ENCODE peak calls at places on chromosomes 4 and X, in ten cellular contexts. One of them, this sample, is unnamed.

GRCh38 chr4:40502220-40502619 is 127.4 kb downstream of the RBM47 start:
- DNase-seq in cardiac muscle cell: no peak
- DNase-seq in uterus: no peak
- DNase-seq in HFFc6: no peak
- DNase-seq in MM.1S: no peak
- DNase-seq in mucosa of descending colon: no peak
- DNase-seq in heart left ventricle: no peak
- DNase-seq in adrenal gland: no peak
- DNase-seq in dorsolateral prefrontal cortex: no peak
- DNase-seq in GM06990: no peak
- DNase-seq in this sample: no peak

GRCh38 chrX:130555341-130555740 is 153.6 kb downstream of the RBMX2 start:
- DNase-seq in MM.1S: no peak
- DNase-seq in cardiac muscle cell: no peak
- DNase-seq in GM06990: no peak
- DNase-seq in dorsolateral prefrontal cortex: no peak
- DNase-seq in adrenal gland: no peak
- DNase-seq in uterus: no peak
- DNase-seq in heart left ventricle: no peak
- DNase-seq in HFFc6: peak
- DNase-seq in mucosa of descending colon: no peak
- DNase-seq in this sample: no peak

GRCh38 chr4:47838445-47838844 is 578 bp upstream of the CORIN start:
- DNase-seq in MM.1S: no peak
- DNase-seq in adrenal gland: no peak
- DNase-seq in GM06990: no peak
- DNase-seq in uterus: no peak
- DNase-seq in HFFc6: no peak
- DNase-seq in mucosa of descending colon: no peak
- DNase-seq in dorsolateral prefrontal cortex: no peak
- DNase-seq in heart left ventricle: no peak
- DNase-seq in cardiac muscle cell: no peak
- DNase-seq in this sample: no peak

GRCh38 chrX:77160301-77160700 is 286.9 kb upstream of the FGF16 start:
- DNase-seq in heart left ventricle: no peak
- DNase-seq in adrenal gland: no peak
- DNase-seq in GM06990: peak
- DNase-seq in cardiac muscle cell: no peak
- DNase-seq in MM.1S: no peak
- DNase-seq in dorsolateral prefrontal cortex: no peak
- DNase-seq in mucosa of descending colon: no peak
- DNase-seq in uterus: no peak
- DNase-seq in HFFc6: no peak
- DNase-seq in this sample: no peak

GRCh38 chrX:29090811-29091210 is 503.6 kb downstream of the IL1RAPL1 start:
- DNase-seq in heart left ventricle: peak
- DNase-seq in GM06990: no peak
- DNase-seq in mucosa of descending colon: no peak
- DNase-seq in HFFc6: no peak
- DNase-seq in MM.1S: peak
- DNase-seq in cardiac muscle cell: peak
- DNase-seq in uterus: no peak
- DNase-seq in dorsolateral prefrontal cortex: no peak
- DNase-seq in adrenal gland: no peak
- DNase-seq in this sample: no peak

GRCh38 chr4:87807402-87807801 is 8.0 kb downstream of the IBSP start:
- DNase-seq in GM06990: no peak
- DNase-seq in cardiac muscle cell: peak
- DNase-seq in adrenal gland: no peak
- DNase-seq in mucosa of descending colon: no peak
- DNase-seq in HFFc6: no peak
- DNase-seq in MM.1S: no peak
- DNase-seq in uterus: no peak
- DNase-seq in heart left ventricle: no peak
- DNase-seq in dorsolateral prefrontal cortex: no peak
- DNase-seq in this sample: no peak

GRCh38 chr4:7422098-7422897 is 12.4 kb downstream of the PSAPL1 start:
- DNase-seq in dorsolateral prefrontal cortex: no peak
- DNase-seq in HFFc6: no peak
- DNase-seq in GM06990: no peak
- DNase-seq in mucosa of descending colon: peak
- DNase-seq in heart left ventricle: no peak
- DNase-seq in uterus: no peak
- DNase-seq in adrenal gland: peak
- DNase-seq in MM.1S: no peak
- DNase-seq in cardiac muscle cell: no peak
- DNase-seq in this sample: no peak

GRCh38 chrX:131201986-131202385 is 87.1 kb downstream of the IGSF1 start:
- DNase-seq in adrenal gland: no peak
- DNase-seq in mucosa of descending colon: no peak
- DNase-seq in HFFc6: no peak
- DNase-seq in heart left ventricle: no peak
- DNase-seq in dorsolateral prefrontal cortex: no peak
- DNase-seq in MM.1S: no peak
- DNase-seq in cardiac muscle cell: no peak
- DNase-seq in GM06990: no peak
- DNase-seq in uterus: no peak
- DNase-seq in this sample: no peak

GRCh38 chr4:7411896-7412585 is 22.7 kb downstream of the PSAPL1 start:
- DNase-seq in adrenal gland: peak
- DNase-seq in dorsolateral prefrontal cortex: peak
- DNase-seq in uterus: no peak
- DNase-seq in cardiac muscle cell: no peak
- DNase-seq in MM.1S: no peak
- DNase-seq in heart left ventricle: no peak
- DNase-seq in GM06990: no peak
- DNase-seq in HFFc6: no peak
- DNase-seq in mucosa of descending colon: peak
- DNase-seq in this sample: no peak

GRCh38 chrX:65196758-65197371 is 220.6 kb upstream of the ZC4H2 start:
- DNase-seq in dorsolateral prefrontal cortex: peak
- DNase-seq in HFFc6: no peak
- DNase-seq in uterus: no peak
- DNase-seq in MM.1S: no peak
- DNase-seq in GM06990: no peak
- DNase-seq in adrenal gland: peak
- DNase-seq in mucosa of descending colon: peak
- DNase-seq in cardiac muscle cell: no peak
- DNase-seq in heart left ventricle: no peak
- DNase-seq in this sample: no peak

GRCh38 chrX:40291553-40291952 is 193.8 kb upstream of the BCOR start:
- DNase-seq in cardiac muscle cell: no peak
- DNase-seq in uterus: no peak
- DNase-seq in HFFc6: no peak
- DNase-seq in mucosa of descending colon: no peak
- DNase-seq in heart left ventricle: no peak
- DNase-seq in GM06990: no peak
- DNase-seq in dorsolateral prefrontal cortex: no peak
- DNase-seq in MM.1S: no peak
- DNase-seq in adrenal gland: no peak
- DNase-seq in this sample: no peak

GRCh38 chr4:58543465-58543864 is 1433.3 kb upstream of the IGFBP7 start:
- DNase-seq in adrenal gland: no peak
- DNase-seq in cardiac muscle cell: no peak
- DNase-seq in HFFc6: no peak
- DNase-seq in MM.1S: no peak
- DNase-seq in mucosa of descending colon: no peak
- DNase-seq in dorsolateral prefrontal cortex: no peak
- DNase-seq in uterus: no peak
- DNase-seq in GM06990: no peak
- DNase-seq in heart left ventricle: no peak
- DNase-seq in this sample: no peak

GRCh38 chrX:100417671-100418070 is 7.6 kb upstream of the PCDH19 start:
- DNase-seq in cardiac muscle cell: peak
- DNase-seq in adrenal gland: no peak
- DNase-seq in dorsolateral prefrontal cortex: no peak
- DNase-seq in mucosa of descending colon: no peak
- DNase-seq in uterus: no peak
- DNase-seq in MM.1S: no peak
- DNase-seq in GM06990: no peak
- DNase-seq in heart left ventricle: peak
- DNase-seq in HFFc6: no peak
- DNase-seq in this sample: no peak

GRCh38 chr4:100087743-100088142 is 102.5 kb downstream of the DDIT4L start:
- DNase-seq in adrenal gland: no peak
- DNase-seq in HFFc6: no peak
- DNase-seq in MM.1S: no peak
- DNase-seq in uterus: no peak
- DNase-seq in mucosa of descending colon: no peak
- DNase-seq in GM06990: no peak
- DNase-seq in cardiac muscle cell: peak
- DNase-seq in dorsolateral prefrontal cortex: no peak
- DNase-seq in heart left ventricle: no peak
- DNase-seq in this sample: no peak

GRCh38 chr4:156941940-156942548 is 29.6 kb downstream of the PDGFC start:
- DNase-seq in adrenal gland: no peak
- DNase-seq in HFFc6: peak
- DNase-seq in heart left ventricle: peak
- DNase-seq in dorsolateral prefrontal cortex: no peak
- DNase-seq in MM.1S: no peak
- DNase-seq in GM06990: no peak
- DNase-seq in mucosa of descending colon: peak
- DNase-seq in cardiac muscle cell: peak
- DNase-seq in uterus: peak
- DNase-seq in this sample: no peak

GRCh38 chr4:162891788-162892707 is 274.6 kb downstream of the NAF1 start:
- DNase-seq in uterus: no peak
- DNase-seq in MM.1S: peak
- DNase-seq in heart left ventricle: no peak
- DNase-seq in mucosa of descending colon: no peak
- DNase-seq in dorsolateral prefrontal cortex: no peak
- DNase-seq in HFFc6: no peak
- DNase-seq in adrenal gland: no peak
- DNase-seq in GM06990: peak
- DNase-seq in cardiac muscle cell: no peak
- DNase-seq in this sample: peak

DNA sequence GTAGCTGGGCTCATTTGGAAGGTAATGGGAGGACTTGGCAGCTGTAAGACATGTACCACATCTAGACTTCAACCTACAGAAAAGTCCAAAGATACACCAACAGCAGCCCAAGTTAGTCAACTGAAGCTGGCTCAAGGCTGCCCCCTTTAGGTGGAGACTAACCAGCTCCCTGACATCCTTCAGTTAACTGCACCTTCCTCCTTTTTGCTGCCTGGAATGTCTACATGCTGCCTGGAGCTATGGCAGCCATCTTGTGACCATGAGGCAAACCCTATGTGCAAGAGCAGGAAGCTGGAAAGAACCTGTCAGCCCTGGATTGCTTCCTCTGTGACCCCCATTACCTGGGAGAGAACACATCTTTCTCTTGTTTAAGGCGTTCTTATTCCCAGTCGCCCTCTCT is 25.8 kb downstream of the ARSD start:
- DNase-seq in mucosa of descending colon: no peak
- DNase-seq in cardiac muscle cell: no peak
- DNase-seq in uterus: no peak
- DNase-seq in adrenal gland: no peak
- DNase-seq in dorsolateral prefrontal cortex: no peak
- DNase-seq in MM.1S: no peak
- DNase-seq in HFFc6: no peak
- DNase-seq in GM06990: no peak
- DNase-seq in heart left ventricle: no peak
- DNase-seq in this sample: no peak
- TF ChIP-seq CTCF in mucosa of descending colon: no peak
- TF ChIP-seq CTCF in cardiac muscle cell: no peak
- TF ChIP-seq CTCF in uterus: no peak
- TF ChIP-seq CTCF in adrenal gland: no peak
- TF ChIP-seq CTCF in dorsolateral prefrontal cortex: no peak
- TF ChIP-seq CTCF in MM.1S: no peak
- TF ChIP-seq CTCF in HFFc6: peak
- TF ChIP-seq CTCF in GM06990: no peak
- TF ChIP-seq CTCF in heart left ventricle: no peak
- TF ChIP-seq CTCF in this sample: no peak

GRCh38 chr4:169270156-169270809 is 473 bp downstream of the SH3RF1 start:
- DNase-seq in dorsolateral prefrontal cortex: peak
- DNase-seq in adrenal gland: peak
- DNase-seq in MM.1S: peak
- DNase-seq in cardiac muscle cell: peak
- DNase-seq in mucosa of descending colon: peak
- DNase-seq in heart left ventricle: peak
- DNase-seq in HFFc6: no peak
- DNase-seq in uterus: peak
- DNase-seq in GM06990: peak
- DNase-seq in this sample: peak
- TF ChIP-seq CTCF in dorsolateral prefrontal cortex: no peak
- TF ChIP-seq CTCF in adrenal gland: no peak
- TF ChIP-seq CTCF in MM.1S: peak
- TF ChIP-seq CTCF in cardiac muscle cell: no peak
- TF ChIP-seq CTCF in mucosa of descending colon: no peak
- TF ChIP-seq CTCF in heart left ventricle: no peak
- TF ChIP-seq CTCF in HFFc6: no peak
- TF ChIP-seq CTCF in uterus: peak
- TF ChIP-seq CTCF in GM06990: peak
- TF ChIP-seq CTCF in this sample: peak

GRCh38 chrX:30935985-30936384 is 46.9 kb upstream of the TAB3 start:
- DNase-seq in mucosa of descending colon: no peak
- DNase-seq in GM06990: no peak
- DNase-seq in HFFc6: peak
- DNase-seq in heart left ventricle: no peak
- DNase-seq in dorsolateral prefrontal cortex: no peak
- DNase-seq in MM.1S: no peak
- DNase-seq in cardiac muscle cell: peak
- DNase-seq in uterus: no peak
- DNase-seq in adrenal gland: peak
- DNase-seq in this sample: no peak
- TF ChIP-seq CTCF in mucosa of descending colon: no peak
- TF ChIP-seq CTCF in GM06990: no peak
- TF ChIP-seq CTCF in HFFc6: peak
- TF ChIP-seq CTCF in heart left ventricle: no peak
- TF ChIP-seq CTCF in dorsolateral prefrontal cortex: no peak
- TF ChIP-seq CTCF in MM.1S: no peak
- TF ChIP-seq CTCF in cardiac muscle cell: peak
- TF ChIP-seq CTCF in uterus: no peak
- TF ChIP-seq CTCF in adrenal gland: peak
- TF ChIP-seq CTCF in this sample: no peak

GRCh38 chr4:106065018-106065417 is 169.7 kb downstream of the NPNT start:
- DNase-seq in GM06990: no peak
- DNase-seq in dorsolateral prefrontal cortex: no peak
- DNase-seq in MM.1S: no peak
- DNase-seq in uterus: no peak
- DNase-seq in heart left ventricle: no peak
- DNase-seq in adrenal gland: no peak
- DNase-seq in cardiac muscle cell: no peak
- DNase-seq in mucosa of descending colon: no peak
- DNase-seq in HFFc6: no peak
- DNase-seq in this sample: no peak
- TF ChIP-seq CTCF in GM06990: no peak
- TF ChIP-seq CTCF in dorsolateral prefrontal cortex: no peak
- TF ChIP-seq CTCF in MM.1S: no peak
- TF ChIP-seq CTCF in uterus: no peak
- TF ChIP-seq CTCF in heart left ventricle: no peak
- TF ChIP-seq CTCF in adrenal gland: no peak
- TF ChIP-seq CTCF in cardiac muscle cell: no peak
- TF ChIP-seq CTCF in mucosa of descending colon: no peak
- TF ChIP-seq CTCF in HFFc6: no peak
- TF ChIP-seq CTCF in this sample: no peak

GRCh38 chrX:25427873-25428555 is 412.2 kb upstream of the ARX start:
- DNase-seq in adrenal gland: no peak
- DNase-seq in mucosa of descending colon: peak
- DNase-seq in heart left ventricle: no peak
- DNase-seq in GM06990: no peak
- DNase-seq in cardiac muscle cell: no peak
- DNase-seq in HFFc6: no peak
- DNase-seq in MM.1S: no peak
- DNase-seq in dorsolateral prefrontal cortex: no peak
- DNase-seq in uterus: no peak
- DNase-seq in this sample: no peak
- TF ChIP-seq CTCF in adrenal gland: no peak
- TF ChIP-seq CTCF in mucosa of descending colon: no peak
- TF ChIP-seq CTCF in heart left ventricle: no peak
- TF ChIP-seq CTCF in GM06990: peak
- TF ChIP-seq CTCF in cardiac muscle cell: no peak
- TF ChIP-seq CTCF in HFFc6: no peak
- TF ChIP-seq CTCF in MM.1S: no peak
- TF ChIP-seq CTCF in dorsolateral prefrontal cortex: no peak
- TF ChIP-seq CTCF in uterus: no peak
- TF ChIP-seq CTCF in this sample: no peak

This sample was measured in GM13976.